ENCODE peak calls at places on chromosomes 16 and 17, in four cellular contexts. G is neural progenitor cell, A is myocyte, V is testis. J is an unnamed sample.

GRCh38 chr16:72836181-72836580 is 211.7 kb downstream of the ZFHX3 start:
- DNase-seq in G (no peak), A (no peak), V (no peak), J (no peak)

GRCh38 chr16:4414187-4414909 is 2.0 kb downstream of the CORO7 start:
- DNase-seq in G (no peak), A (peak; percentile 30), V (no peak), J (no peak)

GRCh38 chr17:10059684-10060211 is 138.7 kb downstream of the GAS7 start:
- DNase-seq in G (no peak), A (no peak), V (no peak), J (peak; percentile 67)

GRCh38 chr16:89039756-89040155 is 53.9 kb upstream of the ACSF3 start:
- DNase-seq in G (no peak), A (no peak), V (no peak), J (peak; percentile 42)

GRCh38 chr16:48146131-48146530 is 9.7 kb downstream of the ABCC12 start:
- DNase-seq in G (no peak), A (no peak), V (no peak), J (no peak)

GRCh38 chr16:57060323-57061083 is 31.9 kb upstream of the CPNE2 start:
- DNase-seq in G (no peak), A (no peak), V (no peak), J (no peak)

GRCh38 chr17:60079401-60079861 is 710 bp upstream of the HEATR6 start:
- DNase-seq in G (no peak), A (peak; percentile 58), V (no peak), J (no peak)

GRCh38 chr17:41464682-41465081 is 2.5 kb downstream of the KRT32 start:
- DNase-seq in G (no peak), A (peak; percentile 90), V (peak; percentile 60), J (no peak)

GRCh38 chr16:81077077-81077940 is at the start of gene C16orf46:
- DNase-seq in G (peak; percentile 98), A (peak; percentile 97), V (peak; percentile 99), J (peak; percentile 73)

GRCh38 chr17:82051776-82052637 is at the start of the genes GPS1 and RFNG:
- DNase-seq in G (peak; percentile 83), A (peak; percentile 56), V (peak; percentile 88), J (peak; percentile 23)

GRCh38 chr16:62978451-62978850 is 942.2 kb upstream of the CDH8 start:
- DNase-seq in G (no peak), A (no peak), V (no peak), J (no peak)

GRCh38 chr16:9966569-9967157 is 215.6 kb downstream of the GRIN2A start:
- DNase-seq in G (no peak), A (no peak), V (no peak), J (no peak)

GRCh38 chr16:1794908-1795666 is 1.6 kb upstream of the IGFALS start:
- DNase-seq in G (no peak), A (no peak), V (no peak), J (no peak)

J was measured in NCI-H526 treated with DMSO at 0.1 percent for 48 hours.